ENCODE peak calls at places on chromosomes 5 and 9, in four cellular contexts. O, U, B and L are unnamed samples.

GRCh38 chr9:79682076-79682736 is 110.4 kb downstream of the TLE4 start:
- DNase-seq in O (no peak), U (peak; percentile 24), B (no peak), L (no peak)

GRCh38 chr5:154962494-154962893 is 21.6 kb downstream of the MRPL22 start:
- DNase-seq in B (no peak), U (no peak), O (no peak), L (no peak)

GRCh38 chr5:173744527-173744926 is 128.1 kb upstream of the BOD1 start:
- DNase-seq in U (no peak), B (no peak), O (no peak), L (no peak)

GRCh38 chr5:106481375-106481774 is 1189.4 kb downstream of the EFNA5 start:
- DNase-seq in O (no peak), B (no peak), U (no peak), L (no peak)

GRCh38 chr5:124907098-124907644 is 160.7 kb upstream of the ZNF608 start:
- DNase-seq in O (no peak), U (no peak), B (no peak), L (no peak)

GRCh38 chr5:139388198-139388821 is 1.4 kb downstream of the MZB1 start:
- DNase-seq in B (no peak), U (peak; percentile 63), O (no peak), L (no peak)

GRCh38 chr9:128250839-128251558 is 24.8 kb downstream of the GOLGA2 start:
- DNase-seq in O (peak; percentile 55), U (no peak), B (no peak), L (peak; percentile 54)

GRCh38 chr5:159764283-159764927 is 151.9 kb upstream of the ADRA1B start:
- DNase-seq in B (no peak), U (no peak), O (no peak), L (no peak)

GRCh38 chr5:68653471-68653870 is 437.9 kb downstream of the PIK3R1 start:
- DNase-seq in B (no peak), O (no peak), U (no peak), L (no peak)

GRCh38 chr5:55096860-55097259 is 5.6 kb upstream of the GZMA start:
- DNase-seq in B (no peak), U (no peak), O (no peak), L (no peak)

GRCh38 chr5:167985373-167985772 is 306.1 kb upstream of the WWC1 start:
- DNase-seq in U (peak; percentile 41), O (no peak), B (no peak), L (no peak)

GRCh38 chr9:116837038-116837998 is 150.2 kb downstream of the TRIM32 start:
- DNase-seq in O (no peak), U (no peak), B (no peak), L (no peak)

GRCh38 chr5:926416-927171 is 33.9 kb downstream of the TRIP13 start:
- DNase-seq in U (no peak), B (no peak), O (no peak), L (peak; percentile 56)

GRCh38 chr9:105146677-105147076 is 97.8 kb upstream of the SLC44A1 start:
- DNase-seq in O (no peak), U (no peak), B (no peak), L (no peak)

GRCh38 chr5:169988947-169989346 is 8.7 kb upstream of the INSYN2B start:
- DNase-seq in O (no peak), U (no peak), B (no peak), L (no peak)

GRCh38 chr5:79856456-79857055 is 134.5 kb downstream of the MTX3 start:
- DNase-seq in B (no peak), O (no peak), U (no peak), L (no peak)

GRCh38 chr5:9924614-9925013 is 294.5 kb upstream of the TAS2R1 start:
- DNase-seq in U (no peak), B (peak; percentile 46), O (no peak), L (no peak)

GRCh38 chr5:159211712-159212111 is 2.4 kb upstream of the RNF145 start:
- DNase-seq in B (no peak), O (peak; percentile 20), U (no peak), L (no peak)

GRCh38 chr5:169758886-169759285 is 121.8 kb downstream of the DOCK2 start:
- DNase-seq in B (no peak), O (no peak), U (no peak), L (no peak)

GRCh38 chr5:83991566-83992224 is 271.0 kb upstream of the HAPLN1 start:
- DNase-seq in O (no peak), B (no peak), U (no peak), L (no peak)

GRCh38 chr5:102937916-102938315 is 182.0 kb downstream of the GIN1 start:
- DNase-seq in U (no peak), O (no peak), B (no peak), L (no peak)

GRCh38 chr5:92401492-92401891 is 1018.4 kb upstream of the ARRDC3 start:
- DNase-seq in B (no peak), U (no peak), O (no peak), L (no peak)

GRCh38 chr9:36144322-36145206 is 8.0 kb downstream of the GLIPR2 start:
- DNase-seq in U (peak; percentile 20), B (no peak), O (no peak), L (no peak)

GRCh38 chr5:103444333-103445038 is 118.1 kb downstream of the NUDT12 start:
- DNase-seq in U (no peak), O (no peak), B (no peak), L (no peak)

GRCh38 chr5:68141494-68141893 is 74.1 kb upstream of the PIK3R1 start:
- DNase-seq in O (no peak), B (peak; percentile 55), U (no peak), L (no peak)

GRCh38 chr5:141560141-141560540 is 58.7 kb downstream of the DIAPH1 start:
- DNase-seq in O (no peak), U (no peak), B (no peak), L (no peak)

GRCh38 chr9:70007831-70008230 is 35.8 kb upstream of the MAMDC2 start:
- DNase-seq in O (no peak), U (no peak), B (no peak), L (no peak)

DNA sequence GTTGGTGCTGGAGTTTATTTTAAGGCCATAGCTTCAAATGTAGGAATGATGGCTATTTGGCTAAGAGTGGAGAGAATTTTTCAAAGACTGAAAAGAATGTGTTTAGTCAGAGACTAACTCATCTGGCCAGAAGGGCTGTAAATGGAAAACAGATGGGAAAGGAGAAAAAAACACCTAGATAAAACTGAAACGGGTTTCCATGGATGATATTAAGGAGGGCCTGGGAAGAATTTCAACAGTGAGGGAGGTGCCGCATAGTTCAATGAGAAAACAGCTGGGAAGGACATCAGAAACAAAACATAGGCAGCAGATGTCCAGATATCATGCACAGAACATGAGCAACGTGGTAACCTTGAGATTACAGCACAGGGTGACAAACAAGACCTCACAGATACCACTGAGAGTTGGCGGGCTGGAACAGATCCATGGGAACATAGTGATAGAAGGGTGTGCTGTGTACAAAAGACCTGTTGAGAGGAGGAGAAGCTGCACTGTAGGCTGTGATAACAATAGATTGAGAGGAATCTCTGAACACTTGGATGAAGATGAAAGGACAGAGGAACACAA is 31.2 kb upstream of the RAD23B start:
- DNase-seq in U (peak; percentile 97), B (no peak), O (peak; percentile 60), L (no peak)
- TF ChIP-seq NR2C2 in U (no peak), B (no peak), O (no peak), L (no peak)

GRCh38 chr9:98380065-98380681 is 124.7 kb upstream of the TBC1D2 start:
- DNase-seq in U (no peak), O (no peak), B (peak; percentile 26), L (peak; percentile 31)
- TF ChIP-seq NR2C2 in U (no peak), O (no peak), B (no peak), L (no peak)

DNA sequence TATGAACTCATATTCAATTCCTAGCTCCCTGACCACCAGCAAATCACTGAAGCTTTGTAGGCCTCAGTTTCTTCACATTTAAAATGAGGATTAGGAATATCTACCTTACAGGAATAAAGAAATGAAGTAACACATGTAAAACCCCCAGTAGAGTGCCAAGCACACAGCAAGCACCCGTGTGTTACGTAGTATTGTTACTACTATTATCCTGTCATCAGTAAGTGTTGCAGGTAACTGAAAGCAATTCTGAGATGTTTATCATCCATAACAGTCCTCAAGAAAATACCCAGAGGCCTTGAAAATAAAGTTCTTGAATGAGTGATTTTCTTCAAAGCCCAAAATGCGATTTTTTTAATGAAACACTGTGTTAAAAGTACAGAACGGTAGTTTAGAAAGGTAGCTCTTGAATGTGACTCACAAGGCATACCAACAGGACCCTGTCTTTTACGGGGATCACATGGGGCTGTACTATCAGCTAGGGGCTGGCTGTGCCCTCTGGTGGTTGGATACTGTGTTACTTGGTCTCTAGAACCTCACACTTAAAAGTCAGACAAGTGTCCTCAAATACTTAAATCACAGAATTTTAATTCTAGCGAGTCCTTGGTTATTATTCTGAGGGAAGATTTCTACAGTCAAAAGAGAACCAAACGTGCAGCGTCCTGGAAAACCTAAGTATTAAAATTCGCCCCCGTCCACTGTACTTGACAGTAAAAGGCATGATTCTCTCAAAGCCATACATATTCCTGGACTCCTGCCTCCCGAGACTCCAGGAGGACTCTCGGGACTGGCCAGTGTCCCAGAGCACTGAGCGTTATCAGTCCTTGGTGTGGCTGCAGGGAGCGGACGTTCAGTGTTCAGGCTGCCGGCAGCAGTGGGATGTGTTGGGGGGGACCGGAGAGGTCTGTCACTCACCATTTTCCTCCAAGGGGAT is 725 bp downstream of the NDUFB6 start:
- DNase-seq in U (peak; percentile 83), O (peak; percentile 82), B (peak; percentile 59), L (peak; percentile 68)
- TF ChIP-seq NR2C2 in U (no peak), O (no peak), B (no peak), L (no peak)

GRCh38 chr5:34886718-34887117 is 28.6 kb downstream of the RAD1 start:
- DNase-seq in B (no peak), U (no peak), O (no peak), L (no peak)
- TF ChIP-seq NR2C2 in B (no peak), U (no peak), O (no peak), L (no peak)

DNA sequence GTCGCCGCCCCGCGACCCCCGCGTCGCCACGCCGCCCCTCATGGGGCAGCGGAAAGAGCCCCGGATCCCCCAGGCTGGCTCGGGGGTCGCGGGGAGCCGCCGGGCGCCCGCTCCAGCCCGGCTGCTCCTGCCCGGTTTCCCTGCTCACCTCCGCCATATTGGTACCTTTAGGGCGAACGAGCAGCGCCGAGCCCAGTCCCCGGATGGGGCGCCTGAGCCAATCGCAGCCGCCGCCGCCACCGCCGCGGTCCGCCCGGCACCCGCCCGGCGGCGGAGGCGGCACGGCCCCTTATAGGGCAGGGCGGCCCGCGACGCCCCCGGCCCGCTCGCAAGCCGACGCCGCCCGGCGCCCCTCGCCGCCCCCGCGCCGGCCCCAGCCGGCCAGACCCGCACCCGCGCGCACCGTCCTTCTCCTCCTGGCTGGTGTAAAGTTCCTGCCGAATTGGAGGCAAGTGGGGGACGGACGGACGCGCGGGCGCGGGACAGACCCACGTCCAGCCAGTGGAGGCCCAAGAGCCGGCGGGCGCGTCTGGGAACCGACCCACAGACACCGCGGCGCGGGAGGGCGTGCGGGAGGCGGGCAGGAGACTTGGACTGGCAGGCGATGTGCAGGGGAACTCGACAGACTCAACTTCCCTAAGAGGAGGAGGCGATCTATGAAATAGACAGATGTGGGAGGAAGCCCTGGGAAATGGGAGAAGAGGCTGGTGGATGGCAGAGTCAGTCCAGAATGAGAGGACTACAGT is at the start of gene MIER3:
- DNase-seq in O (peak; percentile 79), U (peak; percentile 43), B (no peak), L (peak; percentile 82)
- TF ChIP-seq NR2C2 in O (no peak), U (no peak), B (no peak), L (no peak)

DNA sequence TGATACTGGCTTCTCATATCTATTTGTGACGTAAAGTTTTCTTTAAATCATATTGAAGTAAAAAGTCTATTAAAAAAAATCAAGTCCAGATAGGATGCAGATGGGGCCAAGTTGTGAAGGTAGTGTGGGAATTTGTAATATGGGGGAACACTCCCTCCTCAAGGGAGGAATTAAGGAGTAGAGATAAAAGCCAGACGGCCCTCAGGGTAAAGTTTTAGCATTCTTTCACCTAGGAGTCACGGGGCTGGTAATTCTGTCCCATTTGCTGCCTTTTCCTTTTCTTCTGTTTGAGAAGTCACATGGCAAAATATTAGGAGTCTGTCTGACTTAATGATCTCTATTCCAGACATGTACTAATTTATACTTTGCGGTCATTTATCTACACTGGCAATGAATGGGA is 61.8 kb downstream of the SNX24 start:
- DNase-seq in O (no peak), U (no peak), B (no peak), L (no peak)
- TF ChIP-seq NR2C2 in O (no peak), U (no peak), B (no peak), L (no peak)